ENCODE peak calls at places on chromosomes 11 and 22, in six cellular contexts. D is A549, S is endothelial cell of umbilical vein, X is HepG2, Y is K562, F is GM12878. E is an unnamed sample.
A peak's percentile ranks its signal among the peaks of the same experiment; 100 is the strongest.

GRCh38 chr11:17256512-17256911 is 20.0 kb upstream of the NUCB2 start:
- DNase-seq in D (no peak), S (peak; percentile 21), X (no peak), Y (no peak), F (no peak), E (no peak)

GRCh38 chr11:120197254-120197891 is 13.5 kb upstream of the OAF start:
- DNase-seq in D (no peak), S (no peak), X (peak; percentile 66), Y (no peak), F (no peak), E (no peak)

GRCh38 chr11:36150986-36151385 is 138.2 kb downstream of the COMMD9 start:
- DNase-seq in D (no peak), S (no peak), X (no peak), Y (no peak), F (no peak), E (no peak)

GRCh38 chr11:35911616-35912165 is 32.2 kb upstream of the LDLRAD3 start:
- DNase-seq in D (no peak), S (peak; percentile 70), X (no peak), Y (no peak), F (no peak), E (no peak)

GRCh38 chr11:128298271-128298670 is 289.1 kb downstream of the ETS1 start:
- DNase-seq in D (no peak), S (no peak), X (no peak), Y (no peak), F (no peak), E (no peak)

GRCh38 chr11:26042113-26042512 is 289.8 kb upstream of the ANO3 start:
- DNase-seq in D (no peak), S (no peak), X (no peak), Y (no peak), F (no peak), E (no peak)

GRCh38 chr22:36921309-36922096 is 8.1 kb downstream of the CSF2RB start:
- DNase-seq in D (no peak), S (peak; percentile 5), X (no peak), Y (no peak), F (peak; percentile 69), E (peak; percentile 58)

GRCh38 chr22:49004484-49005399 is 822.9 kb downstream of the BRD1 start:
- DNase-seq in D (no peak), S (no peak), X (no peak), Y (no peak), F (no peak), E (no peak)

GRCh38 chr11:48103621-48104561 is 112.7 kb upstream of the OR4B1 start:
- DNase-seq in D (no peak), S (no peak), X (peak; percentile 29), Y (no peak), F (no peak), E (no peak)

GRCh38 chr22:42683599-42684283 is 34.5 kb upstream of the CYB5R3 start:
- DNase-seq in D (no peak), S (no peak), X (no peak), Y (no peak), F (no peak), E (no peak)

GRCh38 chr22:29799217-29799680 is 32.1 kb downstream of the UQCR10 start:
- DNase-seq in D (peak; percentile 78), S (peak; percentile 88), X (peak; percentile 90), Y (peak; percentile 72), F (no peak), E (peak; percentile 97)

GRCh38 chr11:119807841-119808240 is 78.8 kb upstream of the NECTIN1 start:
- DNase-seq in D (no peak), S (no peak), X (no peak), Y (no peak), F (no peak), E (no peak)

GRCh38 chr11:87258171-87258833 is 220.6 kb downstream of the TMEM135 start:
- DNase-seq in D (no peak), S (no peak), X (no peak), Y (no peak), F (no peak), E (no peak)

GRCh38 chr22:39097098-39098020 is at the start of gene APOBEC3H:
- DNase-seq in D (no peak), S (no peak), X (no peak), Y (no peak), F (no peak), E (peak; percentile 43)

GRCh38 chr11:46051102-46051501 is 70.2 kb downstream of the PHF21A start:
- DNase-seq in D (no peak), S (no peak), X (no peak), Y (no peak), F (no peak), E (no peak)

GRCh38 chr22:44128961-44129613 is 51.6 kb upstream of the PARVG start:
- DNase-seq in D (no peak), S (no peak), X (no peak), Y (no peak), F (no peak), E (no peak)

GRCh38 chr22:44127353-44127752 is 53.4 kb upstream of the PARVG start:
- DNase-seq in D (no peak), S (peak; percentile 48), X (no peak), Y (no peak), F (no peak), E (peak; percentile 26)

GRCh38 chr22:44131412-44131811 is 49.3 kb upstream of the PARVG start:
- DNase-seq in D (no peak), S (no peak), X (no peak), Y (no peak), F (no peak), E (no peak)

GRCh38 chr22:44130076-44130711 is 50.5 kb upstream of the PARVG start:
- DNase-seq in D (no peak), S (no peak), X (no peak), Y (no peak), F (no peak), E (no peak)

GRCh38 chr22:44129614-44129976 is 51.1 kb upstream of the PARVG start:
- DNase-seq in D (no peak), S (peak; percentile 29), X (no peak), Y (peak; percentile 18), F (no peak), E (no peak)
- TF ChIP-seq MAX in D (no peak), S (no peak), X (no peak), Y (no peak), F (no peak), E (no peak)

DNA sequence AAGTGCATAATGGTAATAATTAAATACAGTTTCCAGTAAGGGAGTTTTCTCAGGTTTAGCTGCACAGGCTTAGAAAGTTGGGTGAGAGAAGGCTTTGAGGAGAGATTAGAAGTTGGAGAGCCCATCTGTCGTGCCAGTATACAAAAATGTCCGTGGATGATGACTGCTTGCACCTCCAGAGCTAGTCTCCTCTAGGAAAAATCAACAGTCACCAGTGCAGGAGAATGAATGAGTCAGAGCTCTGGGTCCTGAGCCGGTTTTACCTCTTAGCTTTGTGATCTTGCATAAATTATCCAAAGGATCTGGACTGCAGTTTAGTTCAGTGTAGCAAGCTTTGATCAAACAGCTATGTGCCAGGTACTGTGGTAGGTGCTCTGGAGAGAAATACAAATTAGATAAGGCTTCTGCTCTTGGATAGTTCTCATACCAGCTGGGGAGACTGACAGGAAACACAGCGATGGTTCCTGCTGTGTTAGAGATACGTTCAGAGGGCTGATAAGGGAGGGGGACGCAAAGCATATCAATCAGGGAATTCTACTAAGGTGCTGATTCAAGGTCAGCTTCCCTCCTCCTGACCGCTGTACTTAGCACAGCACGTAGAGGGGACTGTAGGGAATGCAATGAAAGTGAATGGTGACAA is 125.9 kb downstream of the TEAD1 start:
- DNase-seq in D (peak; percentile 80), S (peak; percentile 82), X (peak; percentile 86), Y (peak; percentile 56), F (no peak), E (no peak)
- TF ChIP-seq MYC in D (no peak), S (no peak), X (no peak), Y (no peak), F (no peak), E (no peak)

GRCh38 chr11:12694182-12694531 is 19.9 kb downstream of the TEAD1 start:
- DNase-seq in D (no peak), S (no peak), X (no peak), Y (no peak), F (no peak), E (no peak)

GRCh38 chr11:12693075-12693473 is 18.9 kb downstream of the TEAD1 start:
- DNase-seq in D (no peak), S (no peak), X (no peak), Y (no peak), F (no peak), E (no peak)

GRCh38 chr11:12691473-12691872 is 17.3 kb downstream of the TEAD1 start:
- DNase-seq in D (no peak), S (no peak), X (peak; percentile 56), Y (no peak), F (no peak), E (no peak)

GRCh38 chr11:12693485-12694181 is 19.4 kb downstream of the TEAD1 start:
- DNase-seq in D (peak; percentile 73), S (peak; percentile 99), X (peak; percentile 48), Y (no peak), F (no peak), E (peak; percentile 50)

DNA sequence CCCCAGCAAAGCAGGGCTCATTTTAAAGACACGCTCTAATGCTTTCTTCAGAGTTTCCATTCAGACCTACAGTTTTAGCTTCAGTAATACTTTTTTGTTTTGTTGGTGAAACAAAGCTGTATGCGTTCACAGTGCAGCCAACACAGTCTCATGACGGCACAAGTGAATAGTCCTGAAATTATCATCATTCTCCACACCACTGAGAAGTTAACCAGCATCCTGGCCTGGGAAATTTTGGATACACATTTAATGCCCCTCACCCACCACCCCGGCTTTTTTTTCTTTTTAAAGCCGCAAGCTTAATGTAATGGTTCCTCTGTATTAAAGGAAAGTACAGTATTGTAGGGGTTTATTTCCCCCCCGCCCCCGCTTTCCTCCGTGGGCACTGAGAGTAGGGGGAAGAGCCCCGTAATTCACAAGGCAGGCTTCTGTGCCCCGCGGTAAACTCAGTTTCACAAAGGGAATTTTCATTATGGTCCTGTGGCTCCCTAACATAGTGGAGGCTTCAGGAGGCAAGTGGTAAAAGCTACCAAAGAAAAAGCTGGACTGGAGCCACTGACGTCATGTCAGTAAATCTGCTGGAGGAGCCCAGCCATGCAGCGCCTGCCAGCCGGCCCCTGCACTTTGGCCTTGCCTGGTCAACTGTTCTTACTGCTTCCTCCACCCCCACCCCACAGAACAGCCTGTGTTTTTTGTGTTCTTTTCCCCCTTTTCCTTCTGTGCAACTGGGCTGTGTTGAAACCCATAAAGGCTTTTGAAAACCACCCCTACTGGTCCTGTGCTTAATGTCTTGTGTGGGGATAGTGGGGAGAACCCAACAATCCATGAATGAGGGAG is 18.2 kb downstream of the TEAD1 start:
- DNase-seq in D (peak; percentile 75), S (peak; percentile 88), X (peak; percentile 94), Y (no peak), F (no peak), E (no peak)
- H3K4me3 ChIP-seq in D (peak overlapping the region; percentile 31), S (peak overlapping the region; percentile 39), X (peak overlapping the region; percentile 55), Y (no peak overlapping the region), F (no peak overlapping the region), E (no peak overlapping the region)

GRCh38 chr11:205221-206001 is 1.8 kb downstream of the BET1L start:
- DNase-seq in D (no peak), S (no peak), X (no peak), Y (no peak), F (no peak), E (no peak)

GRCh38 chr11:203056-203944 is 3.9 kb downstream of the BET1L start:
- DNase-seq in D (no peak), S (no peak), X (no peak), Y (no peak), F (no peak), E (no peak)

GRCh38 chr11:202490-202889 is 4.7 kb downstream of the BET1L start:
- DNase-seq in D (no peak), S (no peak), X (no peak), Y (no peak), F (no peak), E (no peak)

GRCh38 chr11:204587-205109 is 2.6 kb downstream of the BET1L start:
- DNase-seq in D (no peak), S (no peak), X (no peak), Y (no peak), F (no peak), E (no peak)

GRCh38 chr11:203945-204586 is 3.1 kb downstream of the BET1L start:
- DNase-seq in D (no peak), S (no peak), X (no peak), Y (no peak), F (no peak), E (no peak)
- TF ChIP-seq MAX in D (no peak), S (no peak), X (no peak), Y (no peak), F (no peak), E (no peak)

E was measured in NB4.